ENCODE peak calls at places on chromosomes 11 and 22, in six cellular contexts. Y is mucosa of gallbladder; Q is activated CD4-positive, alpha-beta T cell treated with anti-CD3 and anti-CD28 coated beads for 24 hours; I is EL; N is nucleus accumbens; R is spleen. T is an unnamed sample.
A peak's percentile ranks its signal among the peaks of the same experiment; 100 is the strongest.

GRCh38 chr22:46213052-46213451 is 37.0 kb downstream of the CDPF1 start:
- DNase-seq in Y (no peak), Q (no peak), I (peak; percentile 9), N (no peak), R (no peak), T (no peak)

GRCh38 chr11:2975594-2975993 is 16.5 kb downstream of the NAP1L4 start:
- DNase-seq in Y (no peak), Q (no peak), I (peak; percentile 36), N (no peak), R (no peak), T (peak; percentile 49)

GRCh38 chr11:46677991-46678740 is 22.3 kb downstream of the ARHGAP1 start:
- DNase-seq in Y (no peak), Q (no peak), I (peak; percentile 17), N (no peak), R (peak; percentile 72), T (no peak)

GRCh38 chr11:44014968-44015623 is 32.7 kb upstream of the ACCSL start:
- DNase-seq in Y (no peak), Q (no peak), I (peak; percentile 39), N (no peak), R (no peak), T (peak; percentile 10)

GRCh38 chr22:46463435-46464227 is 73.8 kb downstream of the CELSR1 start:
- DNase-seq in Y (no peak), Q (no peak), I (no peak), N (no peak), R (no peak), T (no peak)

GRCh38 chr11:118437736-118438125 is 1.4 kb downstream of the KMT2A start:
- DNase-seq in Y (peak; percentile 62), Q (no peak), I (peak; percentile 41), N (no peak), R (peak; percentile 83), T (peak; percentile 52)

GRCh38 chr11:113446112-113446511 is 29.1 kb downstream of the DRD2 start:
- DNase-seq in Y (no peak), Q (no peak), I (peak; percentile 3), N (no peak), R (no peak), T (no peak)

GRCh38 chr11:57464343-57465181 is 4.2 kb downstream of the RTN4RL2 start:
- DNase-seq in Y (no peak), Q (no peak), I (no peak), N (no peak), R (no peak), T (no peak)

GRCh38 chr11:79417069-79417920 is 23.5 kb downstream of the TENM4 start:
- DNase-seq in Y (no peak), Q (no peak), I (peak; percentile 43), N (no peak), R (no peak), T (no peak)

GRCh38 chr22:40729284-40729683 is 50.0 kb downstream of the MCHR1 start:
- DNase-seq in Y (no peak), Q (no peak), I (no peak), N (no peak), R (no peak), T (no peak)

GRCh38 chr11:121449626-121450025 is 2.5 kb upstream of the SORL1 start:
- DNase-seq in Y (no peak), Q (no peak), I (no peak), N (no peak), R (no peak), T (no peak)

GRCh38 chr11:75986966-75987365 is 172.0 kb downstream of the UVRAG start:
- DNase-seq in Y (no peak), Q (no peak), I (no peak), N (no peak), R (no peak), T (no peak)

GRCh38 chr22:36510384-36510783 is 3.5 kb upstream of the FOXRED2 start:
- DNase-seq in Y (no peak), Q (no peak), I (no peak), N (no peak), R (no peak), T (no peak)

GRCh38 chr11:7246179-7246578 is 5.5 kb upstream of the SYT9 start:
- DNase-seq in Y (no peak), Q (no peak), I (peak; percentile 37), N (no peak), R (no peak), T (no peak)

GRCh38 chr11:61362542-61362875 is 335 bp downstream of the TMEM138 start:
- DNase-seq in Y (no peak), Q (no peak), I (peak; percentile 43), N (no peak), R (no peak), T (no peak)

T was measured in H9.